ENCODE peak calls at places on chromosomes 7 and 10, in ten cellular contexts. U, H, C, G, Z, J, E, V, Y and P are unnamed samples.

GRCh38 chr7:7427363-7427762 is 108.3 kb downstream of the COL28A1 start:
- DNase-seq in U (no peak), H (no peak), C (no peak), G (no peak), Z (no peak), J (no peak), E (no peak), V (no peak), Y (no peak), P (no peak)

GRCh38 chr10:50501899-50502556 is 121.7 kb downstream of the SGMS1 start:
- DNase-seq in U (no peak), H (no peak), C (peak), G (no peak), Z (no peak), J (no peak), E (no peak), V (no peak), Y (no peak), P (no peak)

GRCh38 chr7:140358771-140359095 is 39.6 kb downstream of the SLC37A3 start:
- DNase-seq in U (no peak), H (no peak), C (no peak), G (no peak), Z (no peak), J (no peak), E (peak), V (no peak), Y (no peak), P (no peak)

GRCh38 chr10:78774614-78774998 is 294.2 kb upstream of the ZMIZ1 start:
- DNase-seq in U (no peak), H (no peak), C (no peak), G (no peak), Z (no peak), J (no peak), E (no peak), V (peak), Y (no peak), P (no peak)

GRCh38 chr7:36115448-36116321 is 37.4 kb upstream of the EEPD1 start:
- DNase-seq in U (peak), H (peak), C (peak), G (no peak), Z (peak), J (peak), E (no peak), V (peak), Y (peak), P (peak)

GRCh38 chr7:100093498-100093897 is 4.7 kb downstream of the COPS6 start:
- DNase-seq in U (no peak), H (no peak), C (no peak), G (peak), Z (no peak), J (no peak), E (no peak), V (no peak), Y (no peak), P (no peak)

GRCh38 chr10:6721964-6722615 is 142.0 kb upstream of the PRKCQ start:
- DNase-seq in U (no peak), H (peak), C (no peak), G (no peak), Z (peak), J (no peak), E (no peak), V (no peak), Y (no peak), P (peak)

GRCh38 chr7:83469076-83469475 is 179.9 kb downstream of the SEMA3E start:
- DNase-seq in U (no peak), H (no peak), C (no peak), G (no peak), Z (peak), J (no peak), E (no peak), V (no peak), Y (no peak), P (peak)

GRCh38 chr10:104076743-104077160 is 8.9 kb downstream of the COL17A1 start:
- DNase-seq in U (peak), H (peak), C (no peak), G (no peak), Z (peak), J (peak), E (peak), V (no peak), Y (no peak), P (peak)

GRCh38 chr7:641269-641671 is 85.2 kb upstream of the DNAAF5 start:
- DNase-seq in U (no peak), H (no peak), C (no peak), G (peak), Z (no peak), J (no peak), E (peak), V (no peak), Y (no peak), P (no peak)

GRCh38 chr10:21314234-21314633 is 211.2 kb downstream of the SKIDA1 start:
- DNase-seq in U (no peak), H (no peak), C (no peak), G (no peak), Z (no peak), J (no peak), E (no peak), V (no peak), Y (no peak), P (no peak)